ENCODE peak calls at places on chromosomes 6 and 20, in four cellular contexts. O is cardiac fibroblast, R is left ventricle myocardium inferior, G is WERI-Rb-1. H is an unnamed sample.

GRCh38 chr20:48824830-48825550 is 2.8 kb downstream of the PREX1 start:
- DNase-seq in O (no peak), R (no peak), G (peak; percentile 34), H (no peak)

GRCh38 chr6:73719041-73719440 is 23.0 kb downstream of the CD109 start:
- DNase-seq in O (no peak), R (no peak), G (no peak), H (no peak)

GRCh38 chr6:19805146-19805515 is 32.0 kb upstream of the ID4 start:
- DNase-seq in O (peak; percentile 36), R (no peak), G (no peak), H (no peak)

GRCh38 chr6:166950443-166950821 is 5.9 kb downstream of the RNASET2 start:
- DNase-seq in O (no peak), R (no peak), G (no peak), H (no peak)

GRCh38 chr6:163960128-163960527 is 545.6 kb downstream of the QKI start:
- DNase-seq in O (no peak), R (no peak), G (peak; percentile 40), H (no peak)

GRCh38 chr6:5567890-5568289 is 306.6 kb downstream of the FARS2 start:
- DNase-seq in O (no peak), R (no peak), G (no peak), H (no peak)

GRCh38 chr20:63134201-63134612 is 81.7 kb downstream of the YTHDF1 start:
- DNase-seq in O (no peak), R (no peak), G (no peak), H (peak; percentile 85)

GRCh38 chr6:72350256-72350875 is 271.5 kb upstream of the KCNQ5 start:
- DNase-seq in O (no peak), R (no peak), G (no peak), H (no peak)

GRCh38 chr20:37364927-37365272 is 19.0 kb downstream of the SRC start:
- DNase-seq in O (no peak), R (no peak), G (no peak), H (no peak)

GRCh38 chr6:150813993-150814359 is 51.5 kb upstream of the MTHFD1L start:
- DNase-seq in O (peak; percentile 10), R (no peak), G (no peak), H (no peak)

GRCh38 chr20:1872456-1873183 is 22.6 kb upstream of the SIRPA start:
- DNase-seq in O (no peak), R (no peak), G (no peak), H (no peak)

GRCh38 chr20:56163806-56164205 is 84.7 kb upstream of the MC3R start:
- DNase-seq in O (no peak), R (no peak), G (peak; percentile 7), H (no peak)

GRCh38 chr20:62918830-62919229 is 7.5 kb downstream of the DIDO1 start:
- DNase-seq in O (no peak), R (no peak), G (no peak), H (no peak)

GRCh38 chr20:5835234-5835845 is 85.1 kb downstream of the SHLD1 start:
- DNase-seq in O (peak; percentile 62), R (peak; percentile 22), G (peak; percentile 31), H (no peak)

GRCh38 chr6:50849016-50849748 is 30.5 kb downstream of the TFAP2B start:
- DNase-seq in O (no peak), R (no peak), G (peak; percentile 42), H (no peak)

GRCh38 chr6:150628908-150629307 is 29.2 kb downstream of the PLEKHG1 start:
- DNase-seq in O (no peak), R (no peak), G (no peak), H (no peak)

GRCh38 chr6:18495236-18495635 is 108.1 kb downstream of the RNF144B start:
- DNase-seq in O (no peak), R (no peak), G (no peak), H (no peak)

GRCh38 chr6:37171141-37171969 is 1.4 kb downstream of the PIM1 start:
- DNase-seq in O (no peak), R (peak; percentile 55), G (peak; percentile 47), H (no peak)

GRCh38 chr20:56998438-56998837 is 268.0 kb downstream of the BMP7 start:
- DNase-seq in O (no peak), R (no peak), G (no peak), H (no peak)

GRCh38 chr20:37042986-37043972 is 52.5 kb downstream of the RBL1 start:
- DNase-seq in O (no peak), R (no peak), G (no peak), H (no peak)

GRCh38 chr6:167577891-167578361 is 248.8 kb upstream of the AFDN start:
- DNase-seq in O (no peak), R (no peak), G (no peak), H (no peak)

GRCh38 chr6:36504982-36505381 is 42.3 kb downstream of the STK38 start:
- DNase-seq in O (peak; percentile 36), R (no peak), G (no peak), H (no peak)

GRCh38 chr20:29497261-29497671 is 1760.2 kb upstream of the DEFB115 start:
- DNase-seq in O (peak; percentile 10), R (no peak), G (peak; percentile 56), H (peak; percentile 94)

GRCh38 chr6:17919494-17919893 is 67.9 kb downstream of the KIF13A start:
- DNase-seq in O (no peak), R (peak; percentile 42), G (no peak), H (no peak)

GRCh38 chr6:106117579-106117978 is 31.4 kb downstream of the PRDM1 start:
- DNase-seq in O (no peak), R (no peak), G (no peak), H (no peak)

GRCh38 chr6:41073203-41073967 is 611 bp downstream of the NFYA start:
- DNase-seq in O (peak; percentile 88), R (peak; percentile 86), G (peak; percentile 96), H (peak; percentile 96)

GRCh38 chr6:5497896-5498578 is 236.7 kb downstream of the FARS2 start:
- DNase-seq in O (peak; percentile 42), R (no peak), G (no peak), H (no peak)

GRCh38 chr6:24537771-24538385 is 43.1 kb downstream of the ALDH5A1 start:
- DNase-seq in O (no peak), R (no peak), G (no peak), H (no peak)

GRCh38 chr20:22663528-22664025 is 79.2 kb upstream of the FOXA2 start:
- DNase-seq in O (no peak), R (no peak), G (no peak), H (no peak)

GRCh38 chr6:17280552-17281090 is 540 bp upstream of the RBM24 start:
- DNase-seq in O (no peak), R (peak; percentile 75), G (peak; percentile 25), H (no peak)

GRCh38 chr6:131643262-131643631 is 6.1 kb downstream of the ENPP3 start:
- DNase-seq in O (no peak), R (no peak), G (no peak), H (no peak)

GRCh38 chr20:4341804-4342560 is 326.6 kb upstream of the RNF24 start:
- DNase-seq in O (peak; percentile 2), R (no peak), G (no peak), H (no peak)

GRCh38 chr20:2133318-2134183 is 31.9 kb downstream of the STK35 start:
- DNase-seq in O (peak; percentile 81), R (no peak), G (no peak), H (no peak)

GRCh38 chr6:140445474-140446004 is 1071.1 kb upstream of the CITED2 start:
- DNase-seq in O (peak; percentile 67), R (no peak), G (no peak), H (no peak)
- TF ChIP-seq CTCF in O (no peak), R (no peak), G (no peak), H (no peak)

DNA sequence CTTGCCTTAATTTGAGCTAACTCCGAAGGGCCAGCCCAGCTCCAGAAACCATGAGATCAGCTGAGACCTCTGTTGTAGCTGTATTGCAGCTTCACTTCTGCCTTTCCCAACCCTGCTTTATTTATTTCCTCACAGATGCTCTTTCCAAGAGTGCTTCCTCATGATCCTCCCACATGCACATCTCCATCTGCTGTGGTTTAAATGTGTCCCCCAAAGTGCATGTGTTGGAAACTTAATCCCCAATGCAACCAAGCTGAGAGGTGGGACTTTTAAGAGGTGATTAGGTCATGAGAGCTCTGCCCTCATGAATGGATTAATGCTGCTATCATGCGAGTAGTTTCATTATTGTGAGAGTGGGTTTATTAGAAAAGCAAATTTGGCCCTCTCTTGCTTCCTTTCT is 164.4 kb upstream of the TAB2 start:
- DNase-seq in O (no peak), R (no peak), G (peak; percentile 41), H (no peak)
- TF ChIP-seq CTCF in O (no peak), R (no peak), G (no peak), H (no peak)

GRCh38 chr20:44642203-44643153 is 9.0 kb downstream of the ADA start:
- DNase-seq in O (peak; percentile 96), R (peak; percentile 81), G (no peak), H (no peak)
- TF ChIP-seq CTCF in O (no peak), R (no peak), G (no peak), H (peak; percentile 35)

DNA sequence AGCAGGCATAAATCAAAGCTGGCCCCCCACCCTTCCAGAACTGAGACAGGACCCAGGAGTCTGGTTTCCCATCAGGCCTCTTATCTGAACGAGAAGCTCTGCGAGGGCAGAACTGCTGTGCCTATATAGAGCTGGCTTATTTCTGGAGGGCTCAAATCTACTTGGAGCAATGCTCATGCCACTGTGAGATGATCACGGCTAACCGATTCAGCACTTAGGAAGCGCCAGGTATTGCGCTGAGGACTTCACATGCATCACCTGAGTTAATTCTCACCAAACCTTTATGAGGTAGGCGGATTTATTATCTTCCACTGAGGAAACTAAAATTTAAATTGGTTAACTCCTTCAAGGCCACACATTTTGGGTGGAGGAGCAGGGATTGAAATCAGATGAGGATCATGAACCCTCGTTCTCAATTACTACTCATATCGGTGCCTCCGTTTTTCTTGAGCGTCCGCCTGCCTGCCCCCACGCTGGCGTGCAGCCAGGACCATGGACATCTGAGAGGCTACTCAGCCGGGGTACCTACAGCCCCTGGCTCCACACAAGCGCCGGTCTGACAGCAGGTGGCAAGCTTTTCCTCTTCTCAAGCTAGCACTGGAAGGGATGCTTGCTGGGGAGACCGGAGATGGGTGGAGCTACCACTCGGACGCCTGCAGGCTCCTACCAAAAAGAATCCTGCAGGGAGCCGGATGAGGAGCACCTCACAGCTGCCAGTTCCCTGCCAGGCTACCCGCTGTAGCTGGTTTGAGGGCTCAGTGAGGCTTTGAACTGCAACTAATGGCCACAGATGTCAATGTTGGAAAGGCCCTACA is 1.0 kb upstream of the PCIF1 start:
- DNase-seq in O (peak; percentile 82), R (peak; percentile 73), G (peak; percentile 92), H (no peak)
- TF ChIP-seq CTCF in O (no peak), R (peak; percentile 59), G (peak; percentile 62), H (peak; percentile 63)

GRCh38 chr6:31010393-31011060 is at the start of gene MUC22:
- DNase-seq in O (peak; percentile 27), R (no peak), G (no peak), H (no peak)

GRCh38 chr6:31009731-31010130 is 543 bp upstream of the MUC22 start:
- DNase-seq in O (no peak), R (no peak), G (no peak), H (no peak)

GRCh38 chr6:31005249-31006020 is 4.8 kb upstream of the MUC22 start:
- DNase-seq in O (no peak), R (peak; percentile 36), G (no peak), H (no peak)

GRCh38 chr6:31007694-31008093 is 2.6 kb upstream of the MUC22 start:
- DNase-seq in O (peak; percentile 56), R (no peak), G (no peak), H (no peak)

DNA sequence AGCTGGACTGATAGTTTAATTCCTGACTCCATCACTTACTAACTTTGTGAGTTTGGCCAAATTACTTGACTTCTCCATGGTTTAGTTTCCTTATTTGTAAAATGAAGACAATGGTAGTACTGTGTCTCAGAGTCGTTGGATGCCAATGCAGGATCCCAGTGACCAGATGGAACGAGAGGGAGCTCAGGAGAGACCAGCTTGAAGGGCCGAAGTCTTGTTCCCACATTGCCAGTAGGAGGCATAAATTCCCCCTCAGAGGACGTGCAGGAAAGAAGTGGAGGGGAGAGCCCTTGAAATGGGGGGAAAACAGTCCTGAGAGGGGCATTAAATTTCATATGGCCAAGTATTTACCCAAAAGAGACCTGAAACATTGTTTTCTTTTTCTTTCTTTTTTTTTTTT is 2.1 kb upstream of the MUC22 start:
- DNase-seq in O (no peak), R (no peak), G (no peak), H (no peak)
- TF ChIP-seq CTCF in O (no peak), R (no peak), G (peak; percentile 21), H (no peak)